ENCODE peak calls at places on chromosomes 7 and 10, in four cellular contexts. Q is H1, T is K562, Y is GM12878. R is an unnamed sample.

GRCh38 chr7:106059556-106059955 is 52.6 kb downstream of the SYPL1 start:
- DNase-seq in Q (no peak), T (no peak), Y (no peak), R (no peak)

GRCh38 chr10:18264466-18264865 is 124.2 kb downstream of the CACNB2 start:
- DNase-seq in Q (no peak), T (no peak), Y (no peak), R (no peak)

GRCh38 chr10:110401401-110402076 is 96.2 kb upstream of the DUSP5 start:
- DNase-seq in Q (no peak), T (no peak), Y (no peak), R (no peak)

GRCh38 chr10:114930320-114930719 is 7.7 kb upstream of the TRUB1 start:
- DNase-seq in Q (no peak), T (no peak), Y (no peak), R (no peak)

GRCh38 chr10:45580781-45581496 is 91.6 kb downstream of the ZFAND4 start:
- DNase-seq in Q (no peak), T (no peak), Y (peak), R (no peak)

GRCh38 chr7:35695987-35696386 is 1.1 kb upstream of the HERPUD2 start:
- DNase-seq in Q (no peak), T (no peak), Y (no peak), R (no peak)

GRCh38 chr7:22120391-22121053 is 174.8 kb upstream of the CDCA7L start:
- DNase-seq in Q (no peak), T (no peak), Y (no peak), R (no peak)

GRCh38 chr7:83850037-83850619 is 201.2 kb upstream of the SEMA3E start:
- DNase-seq in Q (no peak), T (no peak), Y (no peak), R (no peak)

GRCh38 chr7:46714904-46715303 is 793.8 kb upstream of the IGFBP3 start:
- DNase-seq in Q (no peak), T (no peak), Y (no peak), R (no peak)

GRCh38 chr7:89666436-89666835 is 487.8 kb upstream of the STEAP1 start:
- DNase-seq in Q (no peak), T (no peak), Y (no peak), R (no peak)

GRCh38 chr10:127338391-127339108 is 142.2 kb upstream of the INSYN2A start:
- DNase-seq in Q (no peak), T (no peak), Y (no peak), R (no peak)

GRCh38 chr7:3063016-3063753 is 19.5 kb upstream of the CARD11 start:
- DNase-seq in Q (no peak), T (no peak), Y (no peak), R (no peak)

GRCh38 chr10:1754506-1755177 is 17.3 kb upstream of the ADARB2 start:
- DNase-seq in Q (no peak), T (no peak), Y (no peak), R (no peak)

GRCh38 chr10:13865758-13866491 is 279.2 kb downstream of the PRPF18 start:
- DNase-seq in Q (no peak), T (no peak), Y (no peak), R (no peak)

GRCh38 chr7:130632111-130632510 is 36.4 kb downstream of the COPG2 start:
- DNase-seq in Q (no peak), T (no peak), Y (no peak), R (peak)

GRCh38 chr10:58856508-58857240 is 319.8 kb upstream of the PHYHIPL start:
- DNase-seq in Q (no peak), T (no peak), Y (no peak), R (peak)

GRCh38 chr7:87001214-87001613 is 58.2 kb downstream of the ELAPOR2 start:
- DNase-seq in Q (no peak), T (no peak), Y (no peak), R (no peak)

GRCh38 chr7:149720372-149721083 is 52.9 kb downstream of the ZNF467 start:
- DNase-seq in Q (no peak), T (peak), Y (no peak), R (peak)

GRCh38 chr10:15712903-15713302 is 6.8 kb downstream of the ITGA8 start:
- DNase-seq in Q (no peak), T (no peak), Y (no peak), R (no peak)

GRCh38 chr10:112382539-112383235 is 8.8 kb downstream of the ACSL5 start:
- DNase-seq in Q (no peak), T (no peak), Y (no peak), R (no peak)

GRCh38 chr10:61835069-61835908 is 66.2 kb upstream of the ARID5B start:
- DNase-seq in Q (no peak), T (peak), Y (peak), R (peak)

GRCh38 chr10:58782876-58783859 is 270.5 kb downstream of the BICC1 start:
- DNase-seq in Q (no peak), T (no peak), Y (no peak), R (no peak)

GRCh38 chr7:127208351-127208750 is 44.4 kb downstream of the GRM8 start:
- DNase-seq in Q (no peak), T (no peak), Y (no peak), R (no peak)

GRCh38 chr7:78006063-78006755 is 207.6 kb downstream of the PHTF2 start:
- DNase-seq in Q (no peak), T (no peak), Y (no peak), R (no peak)

GRCh38 chr7:48158404-48158803 is 12.9 kb upstream of the ABCA13 start:
- DNase-seq in Q (no peak), T (no peak), Y (no peak), R (no peak)

GRCh38 chr7:151264615-151265014 is 16.1 kb upstream of the SMARCD3 start:
- DNase-seq in Q (no peak), T (no peak), Y (no peak), R (no peak)

GRCh38 chr10:46522295-46523118 is 34.0 kb downstream of the GPRIN2 start:
- DNase-seq in Q (peak), T (no peak), Y (no peak), R (no peak)

GRCh38 chr10:78028438-78029293 is 649 bp downstream of the POLR3A start:
- DNase-seq in Q (no peak), T (no peak), Y (no peak), R (peak)

GRCh38 chr10:119263966-119264621 is 56.7 kb downstream of the GRK5 start:
- DNase-seq in Q (no peak), T (no peak), Y (no peak), R (no peak)

GRCh38 chr7:6139189-6139996 is 108.2 kb downstream of the ANKRD61 start:
- DNase-seq in Q (no peak), T (no peak), Y (no peak), R (no peak)

GRCh38 chr7:128902761-128903585 is 7.5 kb downstream of the KCP start:
- DNase-seq in Q (peak), T (peak), Y (no peak), R (no peak)

GRCh38 chr10:77926566-77927342 is at the start of gene DLG5:
- DNase-seq in Q (peak), T (peak), Y (no peak), R (no peak)

GRCh38 chr7:117859246-117859812 is 13.9 kb downstream of the CTTNBP2 start:
- DNase-seq in Q (no peak), T (no peak), Y (no peak), R (no peak)

GRCh38 chr7:28774529-28775057 is 183.5 kb downstream of the TRIL start:
- DNase-seq in Q (no peak), T (no peak), Y (no peak), R (no peak)

GRCh38 chr7:11810043-11810625 is 21.9 kb downstream of the THSD7A start:
- DNase-seq in Q (no peak), T (no peak), Y (no peak), R (no peak)

GRCh38 chr7:37448637-37449331 is at the start of gene ELMO1:
- DNase-seq in Q (peak), T (peak), Y (peak), R (peak)
- TF ChIP-seq ZNF274 in Q (no peak), T (no peak), Y (no peak), R (no peak)

GRCh38 chr7:92461027-92462003 is 14.0 kb downstream of the GATAD1 start:
- DNase-seq in Q (no peak), T (peak), Y (no peak), R (peak)
- TF ChIP-seq CHD2 in Q (no peak), T (no peak), Y (no peak), R (no peak)

GRCh38 chr10:29141761-29142160 is 147.1 kb upstream of the LYZL1 start:
- DNase-seq in Q (no peak), T (no peak), Y (no peak), R (no peak)
- TF ChIP-seq ZNF274 in Q (no peak), T (no peak), Y (no peak), R (no peak)

GRCh38 chr7:24829787-24830186 is 72.5 kb upstream of the GSDME start:
- DNase-seq in Q (no peak), T (no peak), Y (no peak), R (no peak)
- TF ChIP-seq CHD2 in Q (no peak), T (no peak), Y (no peak), R (no peak)

GRCh38 chr10:117408436-117409384 is 33.5 kb upstream of the PDZD8 start:
- DNase-seq in Q (no peak), T (no peak), Y (no peak), R (no peak)
- TF ChIP-seq ZNF274 in Q (no peak), T (no peak), Y (no peak), R (no peak)

GRCh38 chr7:13240349-13240748 is 552.9 kb downstream of the ARL4A start:
- DNase-seq in Q (no peak), T (no peak), Y (no peak), R (no peak)
- TF ChIP-seq CHD2 in Q (no peak), T (no peak), Y (no peak), R (no peak)

GRCh38 chr7:111873963-111874693 is 311.8 kb upstream of the IMMP2L start:
- DNase-seq in Q (no peak), T (no peak), Y (no peak), R (no peak)
- TF ChIP-seq ZNF274 in Q (no peak), T (no peak), Y (no peak), R (no peak)

GRCh38 chr7:19491821-19492452 is 216.9 kb downstream of the POLR1F start:
- DNase-seq in Q (no peak), T (peak), Y (no peak), R (no peak)
- TF ChIP-seq CHD2 in Q (no peak), T (no peak), Y (no peak), R (no peak)

DNA sequence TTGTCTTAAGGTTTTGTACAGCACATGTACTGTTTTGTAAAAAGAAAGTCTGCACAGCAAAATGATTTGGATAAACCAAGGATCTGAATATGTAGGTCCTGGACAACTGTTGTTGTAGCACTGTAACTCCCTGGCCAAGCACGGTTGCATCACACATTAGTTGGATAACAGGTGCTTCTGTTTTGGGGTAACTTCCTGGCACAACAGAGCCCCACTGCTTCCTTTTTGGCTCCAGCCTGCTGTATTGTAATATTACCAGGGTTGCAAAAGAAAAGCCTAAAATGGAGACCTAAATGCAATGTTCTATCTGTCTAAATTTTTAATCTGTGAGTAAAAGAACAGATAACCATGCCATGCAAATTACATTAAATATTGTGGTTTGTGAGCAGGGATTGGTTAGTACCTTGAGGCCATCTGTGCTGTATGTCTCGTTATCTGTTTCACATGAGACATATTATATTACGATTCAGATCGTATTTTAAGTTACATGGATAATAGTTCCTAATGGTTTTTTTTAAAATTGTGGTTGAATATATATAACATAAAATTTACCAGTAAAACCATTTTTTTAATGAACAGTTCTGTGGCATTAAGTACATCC is 27.5 kb upstream of the WAC start:
- DNase-seq in Q (no peak), T (no peak), Y (no peak), R (no peak)
- TF ChIP-seq ZNF274 in Q (no peak), T (no peak), Y (no peak), R (no peak)